ENCODE peak calls at places on chromosome 12, in ten cellular contexts. U is left ventricle myocardium inferior; M is psoas muscle; Y is transverse colon; A is tibial artery; D is left lung; H is mesendoderm; R is CD8-positive, alpha-beta T cell; E is OCI-LY7; X is A549. F is an unnamed sample. For H3K4me1, the result is how much of the 10 kb centered on the place peaks cover.

GRCh38 chr12:132497514-132498405 is 7.8 kb downstream of the FBRSL1 start:
- DNase-seq in U (no peak), M (no peak), Y (no peak), A (no peak), D (no peak), H (no peak), R (no peak), E (no peak), X (no peak), F (no peak)

GRCh38 chr12:76024942-76025600 is 6.5 kb downstream of the PHLDA1 start:
- DNase-seq in U (no peak), M (no peak), Y (no peak), A (no peak), D (no peak), H (no peak), R (no peak), E (no peak), X (peak), F (no peak)

GRCh38 chr12:92987846-92988621 is 58.9 kb upstream of the EEA1 start:
- DNase-seq in U (peak), M (peak), Y (peak), A (peak), D (no peak), H (peak), R (no peak), E (peak), X (no peak), F (no peak)

GRCh38 chr12:131894981-131895639 is 688 bp downstream of the ULK1 start:
- DNase-seq in U (no peak), M (no peak), Y (peak), A (no peak), D (peak), H (no peak), R (peak), E (no peak), X (peak), F (peak)

GRCh38 chr12:4145990-4146859 is 127.3 kb upstream of the CCND2 start:
- DNase-seq in U (no peak), M (no peak), Y (no peak), A (no peak), D (no peak), H (peak), R (no peak), E (no peak), X (no peak), F (no peak)

GRCh38 chr12:86134571-86134970 is 121.6 kb downstream of the MGAT4C start:
- DNase-seq in U (no peak), M (no peak), Y (no peak), A (no peak), D (no peak), H (peak), R (no peak), E (no peak), X (peak), F (no peak)

GRCh38 chr12:76591461-76591860 is 31.9 kb upstream of the OSBPL8 start:
- DNase-seq in U (no peak), M (no peak), Y (no peak), A (no peak), D (no peak), H (no peak), R (no peak), E (no peak), X (no peak), F (no peak)

GRCh38 chr12:80704430-80704829 is 3.0 kb upstream of the MYF6 start:
- DNase-seq in U (no peak), M (no peak), Y (no peak), A (no peak), D (no peak), H (no peak), R (no peak), E (no peak), X (no peak), F (no peak)

GRCh38 chr12:104011265-104011664 is 38.7 kb downstream of the GLT8D2 start:
- DNase-seq in U (no peak), M (peak), Y (no peak), A (no peak), D (no peak), H (no peak), R (no peak), E (no peak), X (peak), F (no peak)

GRCh38 chr12:51915003-51915625 is 7.8 kb downstream of the ACVRL1 start:
- DNase-seq in U (no peak), M (no peak), Y (no peak), A (no peak), D (no peak), H (no peak), R (no peak), E (no peak), X (no peak), F (peak)
- H3K4me1 ChIP-seq in U (half or more), M (under half), Y (under half), A (under half), D (under half), H (under half), R (under half), E (under half), X (under half), F (under half)

DNA sequence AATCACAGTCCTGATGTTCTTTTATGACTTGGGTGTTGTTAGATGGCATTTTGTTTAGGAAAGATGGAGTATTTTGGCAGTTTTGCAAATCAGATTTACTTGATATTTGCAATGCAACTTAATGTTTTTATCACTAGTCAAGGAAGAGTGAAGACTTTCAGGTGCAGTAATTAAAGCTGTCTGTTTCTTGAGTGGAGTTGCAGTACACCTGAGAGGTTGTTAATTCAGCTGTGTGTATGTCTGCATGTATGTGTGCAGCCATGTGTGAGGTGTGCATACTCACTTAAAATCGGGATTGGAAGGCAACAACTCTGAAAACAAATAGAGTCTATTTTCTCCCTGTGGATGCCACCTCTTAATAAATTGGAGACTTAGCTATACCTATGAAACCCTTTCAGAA is 94.5 kb downstream of the RMST start:
- DNase-seq in U (no peak), M (no peak), Y (no peak), A (no peak), D (no peak), H (no peak), R (no peak), E (no peak), X (no peak), F (no peak)
- H3K4me1 ChIP-seq in U (under half), M (under half), Y (under half), A (under half), D (under half), H (under half), R (under half), E (under half), X (under half), F (under half)

GRCh38 chr12:27524489-27524835 is 456 bp downstream of the PPFIBP1 start:
- DNase-seq in U (no peak), M (no peak), Y (no peak), A (no peak), D (no peak), H (no peak), R (no peak), E (no peak), X (no peak), F (no peak)
- H3K4me1 ChIP-seq in U (half or more), M (under half), Y (under half), A (under half), D (under half), H (under half), R (under half), E (under half), X (under half), F (under half)

GRCh38 chr12:124513297-124513867 is 54.0 kb downstream of the NCOR2 start:
- DNase-seq in U (no peak), M (no peak), Y (no peak), A (no peak), D (no peak), H (peak), R (no peak), E (no peak), X (peak), F (no peak)

GRCh38 chr12:124509676-124510300 is 57.6 kb downstream of the NCOR2 start:
- DNase-seq in U (peak), M (peak), Y (peak), A (peak), D (no peak), H (peak), R (no peak), E (no peak), X (no peak), F (no peak)

GRCh38 chr12:124510301-124510970 is 57.0 kb downstream of the NCOR2 start:
- DNase-seq in U (no peak), M (peak), Y (peak), A (no peak), D (no peak), H (no peak), R (no peak), E (no peak), X (peak), F (peak)

GRCh38 chr12:124512667-124513296 is 54.6 kb downstream of the NCOR2 start:
- DNase-seq in U (peak), M (peak), Y (peak), A (peak), D (peak), H (peak), R (no peak), E (no peak), X (peak), F (peak)

GRCh38 chr12:124511259-124511985 is 56.0 kb downstream of the NCOR2 start:
- DNase-seq in U (no peak), M (no peak), Y (no peak), A (no peak), D (no peak), H (no peak), R (no peak), E (no peak), X (no peak), F (no peak)
- H3K4me1 ChIP-seq in U (half or more), M (half or more), Y (half or more), A (half or more), D (under half), H (under half), R (under half), E (under half), X (half or more), F (under half)

GRCh38 chr12:50390284-50390683 is 6.1 kb downstream of the FAM186A start:
- DNase-seq in U (no peak), M (no peak), Y (no peak), A (no peak), D (no peak), H (peak), R (no peak), E (no peak), X (peak), F (no peak)
- H3K4me1 ChIP-seq in U (under half), M (under half), Y (under half), A (under half), D (under half), H (under half), R (under half), E (under half), X (under half), F (under half)

DNA sequence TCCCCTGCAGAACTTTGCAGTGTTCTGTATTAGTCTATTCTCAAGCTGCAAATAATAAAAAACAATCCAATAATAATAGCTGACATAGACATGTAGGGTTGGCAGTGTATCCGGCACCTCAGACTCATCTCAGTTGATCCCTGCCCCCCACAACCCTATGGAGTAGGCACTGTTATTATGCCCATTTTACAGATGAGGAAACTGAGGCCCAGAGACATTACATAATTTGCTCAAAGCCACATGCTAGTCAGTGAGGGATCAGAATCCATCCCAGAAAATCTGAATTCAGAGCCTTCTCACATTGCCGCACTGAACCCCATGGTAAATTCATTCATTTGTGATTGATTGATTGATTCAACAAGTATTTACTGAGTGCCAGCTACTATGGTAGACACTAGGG is 226.6 kb upstream of the PWP1 start:
- DNase-seq in U (no peak), M (no peak), Y (no peak), A (no peak), D (no peak), H (no peak), R (no peak), E (no peak), X (no peak), F (no peak)
- H3K4me1 ChIP-seq in U (under half), M (under half), Y (under half), A (under half), D (under half), H (under half), R (under half), E (under half), X (under half), F (under half)